ENCODE peak calls at places on chromosomes 12 and 14, in five cellular contexts. F is neural progenitor cell; P is tibial artery; I is DND-41; M is CD4-positive, CD25-positive, alpha-beta regulatory T cell. A is an unnamed sample.

GRCh38 chr12:20442322-20442721 is 74.0 kb downstream of the PDE3A start:
- DNase-seq in M (no peak), P (no peak), I (no peak), F (no peak), A (no peak)

GRCh38 chr12:47458273-47458672 is 247.6 kb downstream of the RPAP3 start:
- DNase-seq in I (no peak), P (no peak), F (no peak), M (no peak), A (no peak)

GRCh38 chr12:57454566-57455373 is at the start of gene INHBE:
- DNase-seq in I (peak; percentile 39), P (no peak), M (no peak), F (peak; percentile 86), A (no peak)

GRCh38 chr14:58280954-58281787 is 17.2 kb upstream of the ARID4A start:
- DNase-seq in I (no peak), F (no peak), M (no peak), P (no peak), A (no peak)

GRCh38 chr14:90519262-90519920 is 122.6 kb downstream of the CALM1 start:
- DNase-seq in I (no peak), M (no peak), P (no peak), F (no peak), A (no peak)

GRCh38 chr12:62868820-62869219 is 66.1 kb downstream of the PPM1H start:
- DNase-seq in M (no peak), I (no peak), P (no peak), F (no peak), A (no peak)

GRCh38 chr12:103441437-103442186 is 54.2 kb downstream of the C12orf42 start:
- DNase-seq in I (peak; percentile 7), P (no peak), M (no peak), F (no peak), A (no peak)

GRCh38 chr12:62793256-62794217 is 141.4 kb downstream of the PPM1H start:
- DNase-seq in M (peak; percentile 42), I (peak; percentile 79), F (peak; percentile 82), P (peak; percentile 91), A (peak; percentile 94)

GRCh38 chr12:58547217-58547616 is 373.1 kb downstream of the LRIG3 start:
- DNase-seq in F (no peak), M (no peak), P (no peak), I (no peak), A (no peak)

GRCh38 chr12:73529231-73529630 is 1008.4 kb upstream of the ATXN7L3B start:
- DNase-seq in F (no peak), I (no peak), P (no peak), M (no peak), A (no peak)

GRCh38 chr12:120283318-120283717 is 8.4 kb downstream of the RNU4-2 start:
- DNase-seq in P (no peak), F (no peak), M (no peak), I (no peak), A (no peak)

GRCh38 chr12:6370994-6371754 is 4.2 kb downstream of the SCNN1A start:
- DNase-seq in F (peak; percentile 81), I (no peak), P (no peak), M (no peak), A (no peak)

GRCh38 chr12:48824112-48824511 is 5.8 kb downstream of the CACNB3 start:
- DNase-seq in M (no peak), F (no peak), P (no peak), I (no peak), A (no peak)

GRCh38 chr14:94447206-94447605 is 5.4 kb downstream of the SERPINA11 start:
- DNase-seq in I (no peak), M (no peak), F (no peak), P (no peak), A (no peak)

GRCh38 chr14:94447986-94448808 is 4.4 kb downstream of the SERPINA11 start:
- DNase-seq in I (no peak), F (no peak), P (no peak), M (no peak), A (peak; percentile 36)

GRCh38 chr14:94449930-94450329 is 2.7 kb downstream of the SERPINA11 start:
- DNase-seq in P (no peak), F (no peak), M (no peak), I (no peak), A (peak; percentile 16)

GRCh38 chr14:94445003-94445402 is 7.6 kb downstream of the SERPINA11 start:
- DNase-seq in I (no peak), F (no peak), M (no peak), P (no peak), A (no peak)

GRCh38 chr14:94446126-94446525 is 6.5 kb downstream of the SERPINA11 start:
- DNase-seq in I (no peak), M (no peak), F (no peak), P (no peak), A (no peak)
- H3K4me1 ChIP-seq in I (no peaks in the 10 kb centered on the region), M (no peaks in the 10 kb centered on the region), F (peaks cover 5% of the 10 kb centered on the region), P (no peaks in the 10 kb centered on the region), A (no peaks in the 10 kb centered on the region)

GRCh38 chr12:124501080-124501642 is 66.3 kb downstream of the NCOR2 start:
- DNase-seq in P (no peak), M (no peak), I (no peak), F (peak; percentile 52), A (no peak)

GRCh38 chr12:124498178-124498869 is 69.1 kb downstream of the NCOR2 start:
- DNase-seq in F (no peak), M (no peak), P (no peak), I (no peak), A (no peak)

GRCh38 chr12:124500232-124501079 is 67.0 kb downstream of the NCOR2 start:
- DNase-seq in P (no peak), F (peak; percentile 76), I (no peak), M (no peak), A (no peak)

GRCh38 chr12:124498870-124499753 is 68.3 kb downstream of the NCOR2 start:
- DNase-seq in P (no peak), I (no peak), M (no peak), F (no peak), A (peak; percentile 77)

DNA sequence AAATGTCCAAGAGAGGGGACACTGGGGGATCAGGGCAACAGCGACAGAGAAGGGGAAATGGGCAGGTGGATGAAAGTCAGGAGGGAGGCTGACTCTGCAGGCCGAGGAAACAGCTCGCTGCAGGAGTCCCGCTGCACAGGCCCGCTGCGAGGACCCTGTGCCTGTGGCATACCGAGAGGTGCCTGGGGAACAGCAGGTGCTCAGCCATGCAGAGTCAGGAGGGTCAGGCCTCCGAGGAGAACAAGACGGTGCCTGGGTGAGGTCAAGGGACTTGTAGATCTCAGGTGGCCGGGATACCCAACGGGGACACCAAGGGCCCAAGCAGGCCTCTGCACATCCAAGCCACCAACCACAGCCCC is 67.6 kb downstream of the NCOR2 start:
- DNase-seq in I (no peak), P (no peak), M (no peak), F (no peak), A (no peak)
- H3K4me1 ChIP-seq in I (no peaks in the 10 kb centered on the region), P (peaks cover 53% of the 10 kb centered on the region), M (peaks cover 10% of the 10 kb centered on the region), F (peaks cover 32% of the 10 kb centered on the region), A (peaks cover 92% of the 10 kb centered on the region)

GRCh38 chr14:94367347-94367746 is 21.1 kb downstream of the SERPINA1 start:
- DNase-seq in F (no peak), M (no peak), P (no peak), I (no peak), A (no peak)
- H3K4me1 ChIP-seq in F (peaks cover 4% of the 10 kb centered on the region), M (no peaks in the 10 kb centered on the region), P (no peaks in the 10 kb centered on the region), I (no peaks in the 10 kb centered on the region), A (no peaks in the 10 kb centered on the region)

GRCh38 chr12:65828711-65829339 is 4.5 kb downstream of the HMGA2 start:
- DNase-seq in I (no peak), F (no peak), M (no peak), P (no peak), A (no peak)
- H3K4me1 ChIP-seq in I (no peaks in the 10 kb centered on the region), F (peaks cover 24% of the 10 kb centered on the region), M (peaks cover 14% of the 10 kb centered on the region), P (peaks cover 23% of the 10 kb centered on the region), A (no peaks in the 10 kb centered on the region)